ENCODE peak calls at places on chromosomes 6 and 20, in six cellular contexts. N is AG09309, O is HFF-Myc, D is astrocyte, U is hepatocyte, L is psoas muscle. H is an unnamed sample.

GRCh38 chr6:135642912-135643311 is 145.4 kb upstream of the AHI1 start:
- DNase-seq in U (no peak), O (no peak), N (no peak), L (no peak), D (no peak), H (no peak)

GRCh38 chr6:106163446-106163965 is 77.4 kb downstream of the PRDM1 start:
- DNase-seq in L (no peak), O (peak), N (peak), U (peak), D (peak), H (peak)

GRCh38 chr6:125888989-125889656 is 67.4 kb upstream of the HINT3 start:
- DNase-seq in O (no peak), D (peak), U (peak), L (no peak), N (no peak), H (no peak)

GRCh38 chr6:34792605-34793500 is 970 bp downstream of the BLTP3A start:
- DNase-seq in U (peak), O (no peak), N (no peak), L (no peak), D (peak), H (no peak)

GRCh38 chr6:108557494-108558371 is 3.0 kb upstream of the FOXO3 start:
- DNase-seq in U (peak), N (no peak), D (no peak), O (no peak), L (peak), H (no peak)

GRCh38 chr6:44275749-44276648 is 5.7 kb downstream of the TMEM151B start:
- DNase-seq in N (no peak), D (no peak), O (no peak), U (no peak), L (no peak), H (no peak)

GRCh38 chr20:56515657-56516381 is 8.7 kb upstream of the FAM209A start:
- DNase-seq in L (no peak), U (no peak), N (no peak), D (no peak), O (no peak), H (no peak)

GRCh38 chr6:82298012-82298411 is 50.5 kb upstream of the IBTK start:
- DNase-seq in N (no peak), U (peak), D (peak), L (no peak), O (peak), H (no peak)

GRCh38 chr20:4794846-4795245 is 73.1 kb downstream of the PRND start:
- DNase-seq in O (no peak), L (no peak), N (no peak), D (no peak), U (no peak), H (no peak)

GRCh38 chr6:71602385-71602949 is 283.9 kb upstream of the RIMS1 start:
- DNase-seq in D (peak), L (no peak), N (peak), O (no peak), U (no peak), H (peak)

GRCh38 chr6:30349411-30350177 is 4.6 kb downstream of the RPP21 start:
- DNase-seq in L (no peak), U (no peak), D (no peak), N (no peak), O (no peak), H (no peak)

GRCh38 chr6:39794231-39794630 is 2.1 kb downstream of the DAAM2 start:
- DNase-seq in O (no peak), U (no peak), D (no peak), L (no peak), N (no peak), H (no peak)
- H3K4me3 ChIP-seq in O (peak), U (peak), D (no peak), L (peak), N (no peak), H (peak)

GRCh38 chr6:146545608-146546007 is 2.0 kb downstream of the RAB32 start:
- DNase-seq in D (peak), O (no peak), L (no peak), N (peak), U (peak), H (peak)
- H3K4me3 ChIP-seq in D (peak), O (peak), L (peak), N (peak), U (peak), H (peak)

GRCh38 chr20:44618318-44618731 is 33.2 kb downstream of the ADA start:
- DNase-seq in D (no peak), U (no peak), N (no peak), O (no peak), L (peak), H (no peak)

GRCh38 chr20:44615876-44616603 is 33.7 kb downstream of the PKIG start:
- DNase-seq in L (peak), D (no peak), N (no peak), U (no peak), O (no peak), H (no peak)

GRCh38 chr20:44614525-44614924 is 32.1 kb downstream of the PKIG start:
- DNase-seq in O (no peak), D (no peak), L (peak), U (no peak), N (no peak), H (no peak)

GRCh38 chr20:44615169-44615791 is 32.9 kb downstream of the PKIG start:
- DNase-seq in O (no peak), N (no peak), L (no peak), D (peak), U (no peak), H (no peak)

GRCh38 chr20:44616604-44616964 is 34.2 kb downstream of the PKIG start:
- DNase-seq in O (no peak), N (no peak), D (no peak), U (no peak), L (peak), H (no peak)
- H3K4me3 ChIP-seq in O (no peak), N (no peak), D (no peak), U (no peak), L (no peak), H (no peak)

GRCh38 chr6:163834226-163834970 is 419.9 kb downstream of the QKI start:
- DNase-seq in U (no peak), D (no peak), L (no peak), O (no peak), N (no peak), H (no peak)

GRCh38 chr6:163835772-163836171 is 421.3 kb downstream of the QKI start:
- DNase-seq in L (no peak), N (no peak), O (no peak), U (no peak), D (no peak), H (no peak)

GRCh38 chr6:163836916-163837660 is 422.6 kb downstream of the QKI start:
- DNase-seq in U (no peak), O (no peak), L (no peak), N (no peak), D (no peak), H (no peak)

GRCh38 chr6:163839296-163839695 is 424.8 kb downstream of the QKI start:
- DNase-seq in D (no peak), O (no peak), U (no peak), L (no peak), N (no peak), H (no peak)

GRCh38 chr6:163837681-163838431 is 423.3 kb downstream of the QKI start:
- DNase-seq in D (peak), U (no peak), N (no peak), O (no peak), L (peak), H (no peak)
- H3K4me3 ChIP-seq in D (peak), U (no peak), N (no peak), O (no peak), L (peak), H (no peak)

H was measured in BJ.